ENCODE peak calls at places on chromosomes 11 and 22, in four cellular contexts. J, Q, O and U are unnamed samples.

GRCh38 chr11:77074205-77074604 is 7.4 kb downstream of the CAPN5 start:
- DNase-seq in J (no peak), Q (no peak), O (no peak), U (no peak)

GRCh38 chr11:47460571-47461235 is 11.8 kb upstream of the RAPSN start:
- DNase-seq in J (no peak), Q (no peak), O (no peak), U (no peak)

GRCh38 chr11:118046051-118046963 is 30.6 kb upstream of the TMPRSS4 start:
- DNase-seq in J (no peak), Q (no peak), O (peak; percentile 17), U (no peak)

GRCh38 chr11:117449111-117449693 is 121.5 kb downstream of the CEP164 start:
- DNase-seq in J (no peak), Q (no peak), O (no peak), U (no peak)

GRCh38 chr11:125916683-125917337 is 12.5 kb downstream of the DDX25 start:
- DNase-seq in J (no peak), Q (no peak), O (no peak), U (no peak)

GRCh38 chr22:31734512-31734911 is 15.4 kb downstream of the PRR14L start:
- DNase-seq in J (no peak), Q (peak; percentile 68), O (peak; percentile 80), U (no peak)

GRCh38 chr22:46618104-46618647 is 2.0 kb upstream of the GRAMD4 start:
- DNase-seq in J (no peak), Q (no peak), O (no peak), U (no peak)

GRCh38 chr11:122933434-122933833 is 48.2 kb downstream of the BSX start:
- DNase-seq in J (no peak), Q (no peak), O (no peak), U (no peak)

GRCh38 chr11:26946209-26946828 is 47.6 kb upstream of the FIBIN start:
- DNase-seq in J (no peak), Q (peak; percentile 72), O (peak; percentile 71), U (peak; percentile 66)

GRCh38 chr22:30074994-30075393 is 5.3 kb upstream of the HORMAD2 start:
- DNase-seq in J (no peak), Q (no peak), O (no peak), U (no peak)

GRCh38 chr11:77793972-77794371 is 26.6 kb downstream of the RSF1 start:
- DNase-seq in J (no peak), Q (no peak), O (no peak), U (no peak)

GRCh38 chr11:1153105-1153950 is 4.4 kb upstream of the MUC5AC start:
- DNase-seq in J (peak; percentile 45), Q (no peak), O (no peak), U (no peak)

GRCh38 chr11:7973011-7973410 is 7.8 kb upstream of the NLRP10 start:
- DNase-seq in J (no peak), Q (no peak), O (peak; percentile 76), U (no peak)

GRCh38 chr11:7115775-7116174 is 27.0 kb downstream of the RBMXL2 start:
- DNase-seq in J (no peak), Q (no peak), O (no peak), U (no peak)

GRCh38 chr11:12581923-12582322 is 92.3 kb upstream of the TEAD1 start:
- DNase-seq in J (peak; percentile 24), Q (peak; percentile 84), O (peak; percentile 80), U (peak; percentile 82)

GRCh38 chr11:75263944-75264349 is 23.4 kb downstream of the TPBGL start:
- DNase-seq in J (no peak), Q (no peak), O (no peak), U (peak; percentile 29)

GRCh38 chr22:29587938-29588699 is 7.2 kb upstream of the NIPSNAP1 start:
- DNase-seq in J (peak; percentile 36), Q (peak; percentile 74), O (peak; percentile 90), U (peak; percentile 76)

GRCh38 chr11:79461144-79461543 is 20.3 kb upstream of the TENM4 start:
- DNase-seq in J (no peak), Q (no peak), O (peak; percentile 54), U (no peak)

GRCh38 chr11:78539566-78539965 is 35.1 kb downstream of the NARS2 start:
- DNase-seq in J (no peak), Q (no peak), O (no peak), U (no peak)

GRCh38 chr11:112526699-112527410 is 266.2 kb upstream of the PLET1 start:
- DNase-seq in J (no peak), Q (no peak), O (peak; percentile 58), U (no peak)

GRCh38 chr11:91749231-91749630 is 475.4 kb upstream of the FAT3 start:
- DNase-seq in J (no peak), Q (no peak), O (peak; percentile 77), U (no peak)

GRCh38 chr11:59463176-59463575 is 6.4 kb downstream of the OR4D6 start:
- DNase-seq in J (no peak), Q (no peak), O (no peak), U (no peak)

GRCh38 chr11:285894-286220 is 3.1 kb upstream of the PGGHG start:
- DNase-seq in J (no peak), Q (no peak), O (no peak), U (no peak)

GRCh38 chr22:17888855-17889254 is 114.6 kb upstream of the BID start:
- DNase-seq in J (no peak), Q (peak; percentile 16), O (no peak), U (no peak)

GRCh38 chr22:20839837-20840645 is 18.6 kb downstream of the PI4KA start:
- DNase-seq in J (no peak), Q (no peak), O (no peak), U (no peak)

GRCh38 chr11:86196924-86197323 is 47.6 kb upstream of the EED start:
- DNase-seq in J (no peak), Q (no peak), O (no peak), U (no peak)

DNA sequence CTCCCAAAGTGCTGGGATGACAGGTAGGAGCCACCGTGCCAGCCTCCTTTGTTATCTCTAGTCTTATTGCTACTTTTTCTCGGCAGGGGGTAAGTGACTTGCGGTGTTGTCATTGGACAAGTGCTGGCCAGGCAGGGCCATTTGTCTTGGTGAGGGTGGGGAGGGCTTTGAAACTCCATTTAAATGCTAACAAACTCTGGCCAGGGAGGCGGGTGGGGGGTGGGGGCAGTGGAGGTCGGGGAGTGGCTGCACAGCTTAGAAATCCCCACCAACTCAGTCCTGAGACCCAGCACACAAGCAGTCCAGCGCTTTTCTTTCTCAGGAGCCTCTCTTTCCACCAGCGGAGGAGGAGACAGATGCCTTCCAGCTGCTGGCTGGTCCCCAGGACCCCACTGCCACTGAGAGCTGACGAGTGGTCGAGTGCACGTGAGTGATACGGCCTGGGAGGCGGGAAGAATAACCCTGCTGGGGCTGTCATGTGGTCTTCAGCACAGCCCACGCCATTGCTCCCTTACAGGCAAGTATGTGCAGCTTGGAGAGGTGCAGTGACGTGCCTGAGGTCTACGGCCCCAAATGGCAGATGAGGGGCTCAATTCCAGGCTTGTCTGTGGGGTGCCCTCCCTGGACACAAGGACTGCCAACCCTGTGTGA is 24.2 kb upstream of the OSBPL5 start:
- DNase-seq in J (no peak), Q (no peak), O (no peak), U (no peak)
- H3K4me3 ChIP-seq in J (no peak overlapping the region), Q (no peak overlapping the region), O (no peak overlapping the region), U (no peak overlapping the region)

DNA sequence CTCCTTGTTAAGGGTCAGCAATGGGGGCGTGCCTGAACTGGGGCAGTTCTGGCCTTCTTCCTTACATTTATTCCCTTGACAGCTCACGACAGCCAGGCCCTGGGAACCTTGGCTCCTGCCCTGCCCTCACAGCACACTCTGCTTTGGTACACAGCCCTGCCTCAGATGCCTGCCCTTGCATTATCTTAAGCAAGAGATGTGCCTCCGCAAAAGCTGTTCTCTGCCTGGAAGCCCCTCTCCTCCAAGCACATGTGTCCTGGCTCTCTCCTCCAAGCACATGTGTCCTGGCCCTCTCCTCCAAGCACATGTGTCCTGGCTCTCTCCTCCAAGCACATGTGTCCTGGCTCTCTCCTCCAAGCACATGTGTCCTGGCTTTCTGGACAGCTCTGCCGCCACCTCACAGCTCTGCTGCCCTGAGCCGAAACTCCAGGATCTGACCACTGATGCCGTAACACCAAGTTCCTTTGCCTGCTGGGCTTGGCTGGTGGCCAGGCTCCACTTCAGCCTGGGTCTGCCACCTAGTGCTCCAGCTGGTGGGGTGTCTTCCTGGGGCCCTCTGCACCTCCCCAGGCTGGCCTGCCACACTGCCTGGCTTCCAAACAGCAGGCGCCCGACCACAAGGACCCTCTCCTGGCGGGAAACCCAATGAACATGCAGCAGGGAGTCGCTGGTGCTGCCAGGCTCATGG is 53.1 kb downstream of the SCUBE1 start:
- DNase-seq in J (no peak), Q (no peak), O (peak; percentile 15), U (no peak)
- TF ChIP-seq CTCF in J (no peak), Q (no peak), O (no peak), U (no peak)

GRCh38 chr11:14335712-14336111 is 23.3 kb downstream of the RRAS2 start:
- DNase-seq in J (no peak), Q (no peak), O (no peak), U (no peak)
- H3K4me3 ChIP-seq in J (no peak overlapping the region), Q (peak overlapping the region; percentile 9), O (peak overlapping the region; percentile 46), U (no peak overlapping the region)

GRCh38 chr11:5203366-5203765 is 2.9 kb upstream of the OR51V1 start:
- DNase-seq in J (no peak), Q (no peak), O (no peak), U (no peak)

GRCh38 chr11:5200582-5200981 is at the start of gene OR51V1:
- DNase-seq in J (no peak), Q (no peak), O (no peak), U (no peak)

GRCh38 chr11:5210376-5210885 is 9.9 kb upstream of the OR51V1 start:
- DNase-seq in J (no peak), Q (no peak), O (no peak), U (no peak)

DNA sequence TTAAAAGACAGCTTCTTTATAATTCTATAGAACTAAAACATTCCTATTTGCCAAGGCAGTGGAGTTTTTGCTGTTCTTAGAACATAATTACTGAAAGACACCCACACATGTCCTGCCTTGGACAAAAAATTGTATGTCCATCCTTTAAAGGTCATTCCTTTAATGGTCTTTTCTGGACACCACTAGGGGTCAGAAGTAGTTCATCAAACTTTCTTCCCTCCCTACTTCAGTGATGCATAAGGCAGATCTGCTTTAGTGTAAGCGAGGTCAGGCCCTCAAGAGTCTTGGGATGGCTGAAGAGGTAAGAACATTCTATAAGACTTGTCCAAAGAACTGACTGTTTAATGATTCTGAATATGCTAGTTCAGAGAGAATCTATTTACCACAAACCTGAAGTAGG is 4.3 kb upstream of the OR51V1 start:
- DNase-seq in J (peak; percentile 64), Q (peak; percentile 69), O (peak; percentile 58), U (peak; percentile 31)
- TF ChIP-seq CTCF in J (peak; percentile 79), Q (peak; percentile 62), O (peak; percentile 67), U (peak; percentile 77)

DNA sequence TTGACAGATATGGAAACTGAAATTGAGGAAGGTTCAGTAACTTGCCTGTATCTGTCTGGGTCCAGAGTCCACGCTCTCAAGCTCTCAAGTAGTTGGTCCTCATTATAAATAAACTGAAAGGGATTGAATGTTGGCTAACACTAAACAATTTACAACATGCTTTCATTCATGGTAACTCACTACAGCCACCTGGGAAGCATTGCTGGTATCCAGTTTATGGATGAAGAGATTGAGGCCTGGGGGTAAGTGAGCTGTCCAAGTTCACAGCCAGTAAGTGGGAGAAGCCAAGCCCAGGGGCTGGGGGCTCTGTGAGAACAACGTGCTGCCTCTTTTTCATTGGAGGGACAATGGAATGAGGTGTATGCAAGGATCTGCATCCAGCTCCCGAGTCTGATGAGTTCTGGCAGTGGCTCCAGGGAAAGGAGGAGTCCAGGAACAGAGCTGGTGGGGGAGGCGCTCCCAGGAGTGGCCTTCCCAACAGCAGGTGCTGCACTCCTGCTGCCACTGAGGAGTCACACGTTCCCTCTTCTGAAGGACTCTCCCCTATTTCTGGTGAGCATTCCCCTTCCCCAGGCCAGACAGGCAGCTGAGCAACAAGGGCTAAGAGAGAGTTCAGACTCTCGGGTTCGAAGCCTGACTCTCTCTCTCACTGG is 175.8 kb downstream of the CSNK2A3 start:
- DNase-seq in J (no peak), Q (no peak), O (no peak), U (no peak)
- H3K4me3 ChIP-seq in J (no peak overlapping the region), Q (no peak overlapping the region), O (no peak overlapping the region), U (no peak overlapping the region)